ENCODE peak calls at places on chromosome 18, in seven cellular contexts. One of them, this sample, is unnamed.

GRCh38 chr18:74994502-74995403 is 214.2 kb downstream of the PTGR3 start:
- DNase-seq in GM23338: no peak
- DNase-seq in HCT116: no peak
- DNase-seq in MM.1S: no peak
- DNase-seq in neural progenitor cell: no peak
- DNase-seq in GM23248: peak
- DNase-seq in PC-3: no peak
- DNase-seq in this sample: no peak

GRCh38 chr18:44792456-44793080 is 111.9 kb downstream of the SETBP1 start:
- DNase-seq in GM23338: no peak
- DNase-seq in HCT116: no peak
- DNase-seq in MM.1S: no peak
- DNase-seq in neural progenitor cell: no peak
- DNase-seq in GM23248: peak
- DNase-seq in PC-3: no peak
- DNase-seq in this sample: no peak

GRCh38 chr18:30280861-30281470 is 761.6 kb downstream of the DSC3 start:
- DNase-seq in GM23338: peak
- DNase-seq in HCT116: peak
- DNase-seq in MM.1S: peak
- DNase-seq in neural progenitor cell: peak
- DNase-seq in GM23248: peak
- DNase-seq in PC-3: peak
- DNase-seq in this sample: peak

GRCh38 chr18:10057808-10058791 is 144.3 kb downstream of the VAPA start:
- DNase-seq in GM23338: no peak
- DNase-seq in HCT116: no peak
- DNase-seq in MM.1S: no peak
- DNase-seq in neural progenitor cell: no peak
- DNase-seq in GM23248: peak
- DNase-seq in PC-3: peak
- DNase-seq in this sample: peak

GRCh38 chr18:25898965-25899364 is 191.4 kb downstream of the SS18 start:
- DNase-seq in GM23338: no peak
- DNase-seq in HCT116: no peak
- DNase-seq in MM.1S: no peak
- DNase-seq in neural progenitor cell: no peak
- DNase-seq in GM23248: no peak
- DNase-seq in PC-3: no peak
- DNase-seq in this sample: no peak

GRCh38 chr18:45009766-45010165 is 329.1 kb downstream of the SETBP1 start:
- DNase-seq in GM23338: no peak
- DNase-seq in HCT116: no peak
- DNase-seq in MM.1S: no peak
- DNase-seq in neural progenitor cell: no peak
- DNase-seq in GM23248: no peak
- DNase-seq in PC-3: no peak
- DNase-seq in this sample: no peak

GRCh38 chr18:61127714-61128485 is 205.3 kb upstream of the CDH20 start:
- DNase-seq in GM23338: peak
- DNase-seq in HCT116: no peak
- DNase-seq in MM.1S: no peak
- DNase-seq in neural progenitor cell: no peak
- DNase-seq in GM23248: no peak
- DNase-seq in PC-3: no peak
- DNase-seq in this sample: no peak

GRCh38 chr18:75276813-75277628 is 66.4 kb downstream of the TSHZ1 start:
- DNase-seq in GM23338: peak
- DNase-seq in HCT116: no peak
- DNase-seq in MM.1S: no peak
- DNase-seq in neural progenitor cell: no peak
- DNase-seq in GM23248: peak
- DNase-seq in PC-3: no peak
- DNase-seq in this sample: no peak

GRCh38 chr18:78727877-78728276 is 251.7 kb upstream of the SALL3 start:
- DNase-seq in GM23338: no peak
- DNase-seq in HCT116: no peak
- DNase-seq in MM.1S: no peak
- DNase-seq in neural progenitor cell: no peak
- DNase-seq in GM23248: no peak
- DNase-seq in PC-3: no peak
- DNase-seq in this sample: no peak

GRCh38 chr18:66495844-66496243 is 108.0 kb downstream of the CDH19 start:
- DNase-seq in GM23338: peak
- DNase-seq in HCT116: no peak
- DNase-seq in MM.1S: peak
- DNase-seq in neural progenitor cell: peak
- DNase-seq in GM23248: no peak
- DNase-seq in PC-3: peak
- DNase-seq in this sample: peak

GRCh38 chr18:58649966-58650816 is 21.1 kb upstream of the MALT1 start:
- DNase-seq in GM23338: no peak
- DNase-seq in HCT116: no peak
- DNase-seq in MM.1S: peak
- DNase-seq in neural progenitor cell: no peak
- DNase-seq in GM23248: no peak
- DNase-seq in PC-3: no peak
- DNase-seq in this sample: no peak

GRCh38 chr18:80252136-80252535 is 4.8 kb upstream of the PARD6G start:
- DNase-seq in GM23338: no peak
- DNase-seq in HCT116: no peak
- DNase-seq in MM.1S: no peak
- DNase-seq in neural progenitor cell: no peak
- DNase-seq in GM23248: peak
- DNase-seq in PC-3: peak
- DNase-seq in this sample: peak

GRCh38 chr18:70671889-70672551 is 383.2 kb downstream of the SOCS6 start:
- DNase-seq in GM23338: no peak
- DNase-seq in HCT116: no peak
- DNase-seq in MM.1S: peak
- DNase-seq in neural progenitor cell: no peak
- DNase-seq in GM23248: no peak
- DNase-seq in PC-3: no peak
- DNase-seq in this sample: no peak

GRCh38 chr18:7059276-7059675 is 58.3 kb downstream of the LAMA1 start:
- DNase-seq in GM23338: no peak
- DNase-seq in HCT116: no peak
- DNase-seq in MM.1S: no peak
- DNase-seq in neural progenitor cell: no peak
- DNase-seq in GM23248: no peak
- DNase-seq in PC-3: no peak
- DNase-seq in this sample: no peak

DNA sequence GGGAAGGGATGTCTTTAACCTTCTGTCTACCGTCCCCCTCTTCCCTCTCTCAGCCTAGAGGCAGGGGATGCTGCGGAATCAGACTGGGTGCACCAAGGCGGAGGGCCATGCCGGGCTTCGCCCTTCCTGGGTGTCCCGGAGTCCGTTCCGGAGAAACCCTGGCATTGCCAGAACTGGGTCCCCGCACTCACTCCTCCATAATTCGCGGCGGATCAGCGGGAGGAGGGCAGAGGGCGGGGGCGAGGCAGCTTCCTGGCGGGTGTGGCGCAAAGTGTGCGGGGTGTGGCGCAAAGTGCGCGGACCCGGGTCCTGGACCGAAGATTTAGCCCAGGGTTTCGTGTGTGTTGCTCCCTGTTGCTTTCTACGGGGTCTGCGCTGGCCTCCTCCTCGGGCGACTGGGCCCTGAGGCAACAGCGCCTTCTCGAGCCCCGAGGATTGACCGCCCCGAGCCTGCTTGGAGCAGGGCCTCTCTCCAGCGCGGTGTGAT is 12.4 kb upstream of the SKOR2 start:
- DNase-seq in GM23338: peak
- DNase-seq in HCT116: no peak
- DNase-seq in MM.1S: no peak
- DNase-seq in neural progenitor cell: peak
- DNase-seq in GM23248: no peak
- DNase-seq in PC-3: no peak
- DNase-seq in this sample: no peak
- TF ChIP-seq EZH2 in GM23338: peak
- TF ChIP-seq EZH2 in HCT116: no peak
- TF ChIP-seq EZH2 in MM.1S: no peak
- TF ChIP-seq EZH2 in neural progenitor cell: no peak
- TF ChIP-seq EZH2 in GM23248: peak
- TF ChIP-seq EZH2 in PC-3: no peak
- TF ChIP-seq EZH2 in this sample: peak

DNA sequence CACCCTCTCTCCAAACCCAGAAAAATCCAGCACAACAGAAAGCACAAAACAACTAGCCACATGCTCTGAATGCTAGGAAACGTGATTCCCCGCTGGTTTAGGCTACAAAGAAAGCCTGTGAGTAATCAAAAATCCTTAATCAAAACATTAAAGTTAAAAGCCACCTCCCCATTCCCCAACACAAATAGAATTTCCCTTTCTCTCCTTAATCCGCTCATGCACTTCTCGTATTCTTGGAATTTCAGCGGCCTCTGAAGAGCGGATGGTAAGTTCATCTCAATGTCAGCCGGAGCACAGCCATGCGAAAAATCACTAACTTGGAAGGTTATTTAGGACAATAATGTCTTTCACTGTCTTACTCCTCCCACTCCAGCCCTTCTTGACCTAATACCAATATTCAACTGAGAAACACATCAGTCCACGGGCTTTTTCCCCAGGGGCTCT is 126.7 kb downstream of the OSBPL1A start:
- DNase-seq in GM23338: peak
- DNase-seq in HCT116: no peak
- DNase-seq in MM.1S: no peak
- DNase-seq in neural progenitor cell: peak
- DNase-seq in GM23248: peak
- DNase-seq in PC-3: peak
- DNase-seq in this sample: peak
- TF ChIP-seq EZH2phosphoT487 in GM23338: no peak
- TF ChIP-seq EZH2phosphoT487 in HCT116: no peak
- TF ChIP-seq EZH2phosphoT487 in MM.1S: no peak
- TF ChIP-seq EZH2phosphoT487 in neural progenitor cell: no peak
- TF ChIP-seq EZH2phosphoT487 in GM23248: no peak
- TF ChIP-seq EZH2phosphoT487 in PC-3: no peak
- TF ChIP-seq EZH2phosphoT487 in this sample: no peak

GRCh38 chr18:63320690-63321265 is 1.2 kb upstream of the BCL2 start:
- DNase-seq in GM23338: peak
- DNase-seq in HCT116: no peak
- DNase-seq in MM.1S: peak
- DNase-seq in neural progenitor cell: peak
- DNase-seq in GM23248: no peak
- DNase-seq in PC-3: peak
- DNase-seq in this sample: peak

GRCh38 chr18:63317982-63318881 is 1.3 kb downstream of the BCL2 start:
- DNase-seq in GM23338: peak
- DNase-seq in HCT116: no peak
- DNase-seq in MM.1S: peak
- DNase-seq in neural progenitor cell: peak
- DNase-seq in GM23248: peak
- DNase-seq in PC-3: no peak
- DNase-seq in this sample: peak

GRCh38 chr18:63320041-63320689 is 596 bp upstream of the BCL2 start:
- DNase-seq in GM23338: peak
- DNase-seq in HCT116: peak
- DNase-seq in MM.1S: peak
- DNase-seq in neural progenitor cell: peak
- DNase-seq in GM23248: peak
- DNase-seq in PC-3: peak
- DNase-seq in this sample: peak

GRCh38 chr18:63318882-63319382 is 637 bp downstream of the BCL2 start:
- DNase-seq in GM23338: no peak
- DNase-seq in HCT116: no peak
- DNase-seq in MM.1S: peak
- DNase-seq in neural progenitor cell: no peak
- DNase-seq in GM23248: no peak
- DNase-seq in PC-3: no peak
- DNase-seq in this sample: no peak

DNA sequence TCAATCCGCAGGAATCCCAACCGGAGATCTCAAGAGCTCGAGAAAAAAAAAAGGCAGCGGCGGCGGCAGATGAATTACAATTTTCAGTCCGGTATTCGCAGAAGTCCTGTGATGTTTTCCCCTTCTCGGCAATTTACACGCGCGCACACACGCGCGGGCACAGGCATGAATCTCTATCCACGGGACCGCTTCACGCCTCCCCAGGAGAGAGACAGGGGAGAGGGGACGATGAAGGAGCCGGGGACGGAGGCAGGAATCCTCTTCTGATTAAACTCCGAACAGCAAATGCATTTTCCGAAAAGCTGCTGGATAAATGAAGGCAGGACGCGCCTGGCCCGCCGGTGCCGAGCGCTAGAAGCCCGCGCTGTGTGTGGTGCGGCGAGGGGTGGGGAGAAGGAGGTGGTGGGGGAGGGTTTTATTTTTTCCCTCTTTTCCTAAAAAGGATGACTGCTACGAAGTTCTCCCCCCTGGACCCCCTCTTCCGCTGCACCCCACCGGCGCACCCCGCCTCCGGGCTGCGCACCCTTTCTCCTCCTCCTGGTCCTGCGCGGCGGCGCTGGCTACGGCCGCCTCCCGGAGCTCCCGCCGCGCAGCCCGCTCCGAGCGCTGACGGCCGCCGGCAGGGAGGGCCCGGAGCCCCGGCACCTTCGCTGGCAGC is at the start of gene BCL2:
- DNase-seq in GM23338: peak
- DNase-seq in HCT116: no peak
- DNase-seq in MM.1S: peak
- DNase-seq in neural progenitor cell: peak
- DNase-seq in GM23248: peak
- DNase-seq in PC-3: peak
- DNase-seq in this sample: peak
- TF ChIP-seq EZH2 in GM23338: no peak
- TF ChIP-seq EZH2 in HCT116: no peak
- TF ChIP-seq EZH2 in MM.1S: no peak
- TF ChIP-seq EZH2 in neural progenitor cell: no peak
- TF ChIP-seq EZH2 in GM23248: no peak
- TF ChIP-seq EZH2 in PC-3: no peak
- TF ChIP-seq EZH2 in this sample: no peak

GRCh38 chr18:37483221-37483971 is 82.2 kb downstream of the CELF4 start:
- DNase-seq in GM23338: peak
- DNase-seq in HCT116: no peak
- DNase-seq in MM.1S: peak
- DNase-seq in neural progenitor cell: peak
- DNase-seq in GM23248: peak
- DNase-seq in PC-3: no peak
- DNase-seq in this sample: peak
- TF ChIP-seq EZH2phosphoT487 in GM23338: no peak
- TF ChIP-seq EZH2phosphoT487 in HCT116: no peak
- TF ChIP-seq EZH2phosphoT487 in MM.1S: no peak
- TF ChIP-seq EZH2phosphoT487 in neural progenitor cell: no peak
- TF ChIP-seq EZH2phosphoT487 in GM23248: no peak
- TF ChIP-seq EZH2phosphoT487 in PC-3: no peak
- TF ChIP-seq EZH2phosphoT487 in this sample: no peak

DNA sequence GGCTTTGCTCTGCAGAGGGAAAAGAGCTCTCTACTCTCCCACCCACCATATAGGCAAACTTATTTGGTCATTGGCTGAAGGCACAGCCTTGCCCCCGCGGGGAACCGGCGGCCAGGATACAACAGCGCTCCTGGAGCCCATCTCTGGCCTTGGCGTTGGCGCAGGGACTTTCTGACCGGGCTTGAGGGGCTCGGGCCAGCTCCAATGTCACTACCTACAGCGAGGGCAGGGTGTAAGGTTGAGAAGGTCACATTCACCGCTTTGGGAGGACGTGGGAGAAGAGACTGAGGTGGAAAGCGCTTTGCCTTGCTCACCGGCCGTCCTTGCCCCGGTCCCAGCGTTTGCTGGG is 2.2 kb downstream of the ONECUT2 start:
- DNase-seq in GM23338: peak
- DNase-seq in HCT116: no peak
- DNase-seq in MM.1S: no peak
- DNase-seq in neural progenitor cell: peak
- DNase-seq in GM23248: no peak
- DNase-seq in PC-3: no peak
- DNase-seq in this sample: no peak
- TF ChIP-seq EZH2 in GM23338: no peak
- TF ChIP-seq EZH2 in HCT116: no peak
- TF ChIP-seq EZH2 in MM.1S: no peak
- TF ChIP-seq EZH2 in neural progenitor cell: no peak
- TF ChIP-seq EZH2 in GM23248: no peak
- TF ChIP-seq EZH2 in PC-3: no peak
- TF ChIP-seq EZH2 in this sample: no peak

This sample was measured in hepatocyte.